ENCODE peak calls at places on chromosomes 12 and 14, in four cellular contexts. C is stomach; S is breast epithelium; P is effector memory CD4-positive, alpha-beta T cell. Y is an unnamed sample.

GRCh38 chr12:115761784-115762183 is 515.7 kb downstream of the MED13L start:
- DNase-seq in P (no peak), S (no peak), C (no peak), Y (no peak)

GRCh38 chr14:65334765-65335411 is 77.6 kb upstream of the FUT8 start:
- DNase-seq in C (peak), P (no peak), S (no peak), Y (no peak)

GRCh38 chr12:29534935-29535334 is 37.4 kb upstream of the OVCH1 start:
- DNase-seq in C (no peak), P (no peak), S (no peak), Y (no peak)

GRCh38 chr12:106115450-106115849 is 23.3 kb downstream of the NUAK1 start:
- DNase-seq in P (no peak), S (no peak), C (no peak), Y (no peak)

GRCh38 chr14:79487632-79488031 is 723.7 kb downstream of the DIO2 start:
- DNase-seq in P (no peak), C (no peak), S (no peak), Y (no peak)

GRCh38 chr14:104316723-104317499 is 178.5 kb downstream of the KIF26A start:
- DNase-seq in P (no peak), S (no peak), C (peak), Y (no peak)

GRCh38 chr12:102394200-102394599 is 86.2 kb downstream of the IGF1 start:
- DNase-seq in C (no peak), S (no peak), P (no peak), Y (no peak)

GRCh38 chr12:92871121-92871520 is 58.0 kb downstream of the EEA1 start:
- DNase-seq in C (no peak), P (no peak), S (no peak), Y (no peak)

GRCh38 chr12:131105351-131105735 is 151.6 kb downstream of the ADGRD1 start:
- DNase-seq in C (no peak), P (no peak), S (no peak), Y (no peak)

GRCh38 chr12:59600174-59600573 is 4.3 kb downstream of the SLC16A7 start:
- DNase-seq in P (no peak), S (no peak), C (no peak), Y (no peak)

GRCh38 chr12:76220980-76221379 is 127.2 kb downstream of the BBS10 start:
- DNase-seq in P (no peak), C (no peak), S (no peak), Y (no peak)

GRCh38 chr12:89634508-89634907 is 74.1 kb downstream of the ATP2B1 start:
- DNase-seq in C (no peak), P (no peak), S (no peak), Y (no peak)

GRCh38 chr12:89632778-89633177 is 75.9 kb downstream of the ATP2B1 start:
- DNase-seq in C (no peak), S (no peak), P (no peak), Y (no peak)

GRCh38 chr12:89636776-89637160 is 71.9 kb downstream of the ATP2B1 start:
- DNase-seq in S (no peak), P (no peak), C (no peak), Y (no peak)

GRCh38 chr12:89636054-89636775 is 72.4 kb downstream of the ATP2B1 start:
- DNase-seq in S (no peak), C (no peak), P (no peak), Y (no peak)
- H3K27ac ChIP-seq in S (no peak), C (no peak), P (no peak), Y (no peak)

DNA sequence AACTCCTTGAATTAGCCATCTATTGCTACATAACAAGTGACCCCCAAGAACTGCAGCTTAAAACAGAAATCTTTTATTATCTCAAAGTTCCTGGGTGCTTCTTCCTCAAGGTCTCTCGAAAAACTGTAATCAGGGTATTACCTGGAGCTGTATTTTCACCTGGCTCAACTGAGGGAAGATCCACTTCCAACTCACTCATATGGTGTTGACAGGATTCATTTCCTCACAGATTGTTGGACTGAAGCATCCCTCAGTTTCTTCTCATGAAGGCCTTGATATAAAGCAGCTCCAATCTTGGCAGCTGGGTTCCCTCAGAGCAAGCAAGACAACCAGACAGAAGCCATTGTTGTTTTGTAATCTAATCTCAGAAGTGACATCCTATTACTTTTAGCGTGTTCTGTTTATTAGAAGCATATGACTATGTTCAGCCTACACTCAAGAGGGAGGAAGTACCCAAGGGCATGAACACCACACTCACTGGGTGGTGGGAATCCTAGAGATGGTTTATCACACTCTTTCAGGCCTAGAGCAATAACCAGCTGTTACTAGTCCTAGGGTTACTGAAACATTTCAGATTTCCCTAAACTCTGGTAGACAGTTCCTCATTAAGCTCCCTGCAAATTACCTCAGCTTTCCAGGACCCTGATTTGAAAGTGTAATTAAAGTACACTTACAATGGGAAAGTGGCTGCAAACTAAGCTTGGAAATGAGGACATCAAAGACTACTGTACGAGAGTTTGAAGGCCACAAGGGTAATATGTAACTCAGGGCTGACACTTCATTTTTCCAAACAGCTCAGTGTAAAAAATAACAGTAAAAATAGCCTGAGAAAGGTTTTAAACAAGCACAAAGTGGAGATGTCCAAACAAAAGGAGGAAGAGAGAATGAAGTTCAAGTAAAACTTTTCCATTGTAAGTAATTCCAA is 222.1 kb downstream of the SEC23A start:
- DNase-seq in S (no peak), P (no peak), C (no peak), Y (no peak)
- H3K27ac ChIP-seq in S (no peak), P (no peak), C (no peak), Y (no peak)

DNA sequence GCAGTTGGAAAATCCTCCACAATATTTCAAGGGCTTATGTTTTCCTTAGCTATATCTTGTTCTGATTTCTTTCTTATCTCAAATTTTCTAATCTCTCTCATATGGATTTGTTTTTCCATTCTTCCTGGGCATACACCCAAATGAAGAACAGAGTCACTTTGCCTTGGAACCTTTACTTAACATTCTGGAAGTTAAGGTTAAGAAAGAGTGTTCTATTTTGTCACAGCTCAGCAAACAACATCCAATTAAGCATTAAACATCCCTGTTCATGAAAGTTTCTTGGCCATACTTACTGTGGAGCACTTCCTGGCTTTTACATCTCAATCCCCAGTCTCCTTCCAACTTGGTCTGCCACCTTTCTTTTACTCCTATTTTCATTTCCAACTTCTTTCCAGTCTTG is 5.3 kb downstream of the NAV3 start:
- DNase-seq in P (no peak), S (no peak), C (no peak), Y (no peak)
- H3K27ac ChIP-seq in P (no peak), S (no peak), C (peak), Y (no peak)

GRCh38 chr14:74941676-74942097 is 13.7 kb downstream of the PGF start:
- DNase-seq in C (no peak), P (peak), S (peak), Y (peak)

GRCh38 chr14:74936151-74936550 is 13.1 kb upstream of the RPS6KL1 start:
- DNase-seq in P (no peak), C (no peak), S (no peak), Y (no peak)

GRCh38 chr14:74940956-74941565 is 14.3 kb downstream of the PGF start:
- DNase-seq in P (no peak), C (no peak), S (no peak), Y (no peak)

GRCh38 chr14:74937171-74937570 is 14.1 kb upstream of the RPS6KL1 start:
- DNase-seq in C (no peak), S (no peak), P (no peak), Y (no peak)

GRCh38 chr14:74938873-74939495 is 15.9 kb upstream of the RPS6KL1 start:
- DNase-seq in C (no peak), P (no peak), S (no peak), Y (no peak)
- H3K27ac ChIP-seq in C (peak), P (no peak), S (peak), Y (no peak)

DNA sequence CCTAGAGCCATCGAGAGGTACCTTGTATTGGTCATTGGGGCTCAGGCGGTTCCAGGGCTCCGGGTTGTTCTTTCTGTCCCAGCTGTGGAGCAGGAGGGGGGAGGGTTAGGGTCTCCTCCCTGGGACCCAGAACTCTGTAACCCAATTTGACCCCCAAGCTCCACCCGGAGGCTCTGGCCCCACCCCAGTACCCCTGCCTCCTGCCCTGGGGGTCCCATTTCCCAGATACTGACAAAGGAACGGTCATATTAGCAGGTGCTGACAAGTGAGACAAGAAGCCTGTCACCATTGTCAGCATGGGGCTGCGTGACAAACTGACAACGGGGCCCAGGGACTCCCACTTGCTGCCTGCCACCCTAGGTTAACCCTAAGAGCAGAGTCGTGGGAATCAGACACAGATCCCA is 6.2 kb downstream of the SHMT2 start:
- DNase-seq in P (no peak), C (no peak), S (no peak), Y (no peak)
- H3K27ac ChIP-seq in P (no peak), C (peak), S (no peak), Y (no peak)

DNA sequence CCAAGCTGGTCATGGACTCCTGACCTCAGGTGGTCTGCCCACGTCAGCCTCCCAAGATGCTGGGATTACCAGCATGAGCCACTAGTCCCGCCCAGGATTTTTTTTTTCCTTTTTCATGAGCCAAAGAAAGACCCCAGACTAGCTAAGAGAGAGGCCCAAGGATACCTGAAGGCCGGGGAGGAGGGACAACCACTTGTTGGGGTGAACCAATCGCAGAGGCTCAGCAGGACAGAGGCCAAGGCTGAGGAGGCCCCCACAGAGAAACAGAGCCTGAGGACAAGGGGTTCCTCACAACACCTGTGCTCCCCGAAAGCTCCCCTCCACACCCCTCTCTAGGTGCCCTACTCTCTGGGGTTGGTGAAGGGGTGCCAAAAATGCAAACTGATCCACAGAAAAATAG is 1.0 kb upstream of the SERPINA3 start:
- DNase-seq in S (no peak), P (no peak), C (no peak), Y (no peak)
- H3K27ac ChIP-seq in S (peak), P (no peak), C (peak), Y (no peak)

GRCh38 chr12:122090759-122091535 is 12.4 kb downstream of the MLXIP start:
- DNase-seq in S (no peak), P (no peak), C (no peak), Y (no peak)

GRCh38 chr12:122086641-122087285 is 8.2 kb downstream of the MLXIP start:
- DNase-seq in S (no peak), P (no peak), C (no peak), Y (no peak)

GRCh38 chr12:122087431-122088180 is 9.1 kb downstream of the MLXIP start:
- DNase-seq in P (no peak), C (no peak), S (no peak), Y (no peak)

GRCh38 chr12:122088181-122088810 is 9.7 kb downstream of the MLXIP start:
- DNase-seq in C (no peak), P (no peak), S (peak), Y (no peak)

GRCh38 chr12:122089080-122089479 is 10.5 kb downstream of the MLXIP start:
- DNase-seq in C (no peak), S (no peak), P (no peak), Y (no peak)
- H3K27ac ChIP-seq in C (peak), S (no peak), P (no peak), Y (no peak)

GRCh38 chr12:39199371-39199770 is 243.5 kb downstream of the KIF21A start:
- DNase-seq in P (no peak), C (no peak), S (no peak), Y (no peak)
- H3K27ac ChIP-seq in P (no peak), C (no peak), S (no peak), Y (no peak)

GRCh38 chr12:2895511-2895910 is 4.8 kb downstream of the TULP3 start:
- DNase-seq in P (no peak), S (no peak), C (no peak), Y (no peak)
- H3K27ac ChIP-seq in P (no peak), S (no peak), C (peak), Y (no peak)